ENCODE peak calls at places on chromosomes 2 and 18, in four cellular contexts. One of them, this sample, is unnamed.

GRCh38 chr2:220913384-220913783 is 658.7 kb downstream of the EPHA4 start:
- DNase-seq in K562: no peak
- DNase-seq in H1: no peak
- DNase-seq in HepG2: no peak
- DNase-seq in this sample: no peak

GRCh38 chr2:9140570-9141378 is 65.8 kb upstream of the ASAP2 start:
- DNase-seq in K562: no peak
- DNase-seq in H1: no peak
- DNase-seq in HepG2: no peak
- DNase-seq in this sample: no peak

GRCh38 chr18:22559414-22560282 is 141.9 kb upstream of the CTAGE1 start:
- DNase-seq in K562: peak
- DNase-seq in H1: no peak
- DNase-seq in HepG2: peak
- DNase-seq in this sample: peak

GRCh38 chr2:121160366-121160765 is 124.6 kb downstream of the TFCP2L1 start:
- DNase-seq in K562: no peak
- DNase-seq in H1: no peak
- DNase-seq in HepG2: no peak
- DNase-seq in this sample: no peak

GRCh38 chr2:88331239-88331638 is 121.3 kb downstream of the FOXI3 start:
- DNase-seq in K562: no peak
- DNase-seq in H1: no peak
- DNase-seq in HepG2: no peak
- DNase-seq in this sample: no peak

GRCh38 chr18:74963820-74964446 is 245.0 kb downstream of the PTGR3 start:
- DNase-seq in K562: peak
- DNase-seq in H1: peak
- DNase-seq in HepG2: peak
- DNase-seq in this sample: no peak

GRCh38 chr2:96945011-96945410 is 41.4 kb downstream of the FAM178B start:
- DNase-seq in K562: no peak
- DNase-seq in H1: no peak
- DNase-seq in HepG2: no peak
- DNase-seq in this sample: no peak

GRCh38 chr18:70464343-70465114 is 175.7 kb downstream of the SOCS6 start:
- DNase-seq in K562: peak
- DNase-seq in H1: peak
- DNase-seq in HepG2: peak
- DNase-seq in this sample: peak

GRCh38 chr2:1830936-1831616 is 86.8 kb upstream of the PXDN start:
- DNase-seq in K562: no peak
- DNase-seq in H1: no peak
- DNase-seq in HepG2: no peak
- DNase-seq in this sample: no peak

GRCh38 chr18:58989184-58989759 is 124.6 kb downstream of the ZNF532 start:
- DNase-seq in K562: no peak
- DNase-seq in H1: no peak
- DNase-seq in HepG2: no peak
- DNase-seq in this sample: no peak

GRCh38 chr2:188303363-188304031 is 11.8 kb downstream of the GULP1 start:
- DNase-seq in K562: no peak
- DNase-seq in H1: peak
- DNase-seq in HepG2: no peak
- DNase-seq in this sample: no peak

GRCh38 chr2:157849591-157849990 is 26.5 kb downstream of the ACVR1 start:
- DNase-seq in K562: no peak
- DNase-seq in H1: no peak
- DNase-seq in HepG2: no peak
- DNase-seq in this sample: peak

GRCh38 chr2:168593713-168594112 is 137.6 kb downstream of the CERS6 start:
- DNase-seq in K562: no peak
- DNase-seq in H1: no peak
- DNase-seq in HepG2: no peak
- DNase-seq in this sample: no peak

GRCh38 chr2:62149708-62150107 is 46.2 kb upstream of the B3GNT2 start:
- DNase-seq in K562: peak
- DNase-seq in H1: no peak
- DNase-seq in HepG2: no peak
- DNase-seq in this sample: peak

GRCh38 chr2:12456293-12457151 is 260.2 kb upstream of the TRIB2 start:
- DNase-seq in K562: peak
- DNase-seq in H1: no peak
- DNase-seq in HepG2: peak
- DNase-seq in this sample: peak

GRCh38 chr2:223894968-223895367 is 50.2 kb downstream of the WDFY1 start:
- DNase-seq in K562: no peak
- DNase-seq in H1: no peak
- DNase-seq in HepG2: peak
- DNase-seq in this sample: no peak

GRCh38 chr2:165837122-165837521 is 43.1 kb upstream of the GALNT3 start:
- DNase-seq in K562: no peak
- DNase-seq in H1: no peak
- DNase-seq in HepG2: no peak
- DNase-seq in this sample: peak

GRCh38 chr18:3380384-3380961 is 69.5 kb upstream of the TGIF1 start:
- DNase-seq in K562: no peak
- DNase-seq in H1: no peak
- DNase-seq in HepG2: no peak
- DNase-seq in this sample: peak

GRCh38 chr2:222179592-222179991 is 119.2 kb downstream of the PAX3 start:
- DNase-seq in K562: no peak
- DNase-seq in H1: no peak
- DNase-seq in HepG2: no peak
- DNase-seq in this sample: no peak

GRCh38 chr2:208595386-208596275 is 189.0 kb downstream of the PTH2R start:
- DNase-seq in K562: peak
- DNase-seq in H1: no peak
- DNase-seq in HepG2: no peak
- DNase-seq in this sample: peak

GRCh38 chr18:49045585-49045984 is 94.8 kb upstream of the SMAD7 start:
- DNase-seq in K562: no peak
- DNase-seq in H1: no peak
- DNase-seq in HepG2: no peak
- DNase-seq in this sample: no peak

GRCh38 chr2:183541766-183542165 is 417.5 kb downstream of the NUP35 start:
- DNase-seq in K562: no peak
- DNase-seq in H1: no peak
- DNase-seq in HepG2: no peak
- DNase-seq in this sample: no peak

GRCh38 chr2:57181315-57182038 is 865.1 kb upstream of the VRK2 start:
- DNase-seq in K562: no peak
- DNase-seq in H1: no peak
- DNase-seq in HepG2: no peak
- DNase-seq in this sample: no peak

GRCh38 chr18:3773303-3773702 is 323.3 kb downstream of the TGIF1 start:
- DNase-seq in K562: no peak
- DNase-seq in H1: no peak
- DNase-seq in HepG2: no peak
- DNase-seq in this sample: no peak

GRCh38 chr2:100006516-100006915 is 135.9 kb downstream of the AFF3 start:
- DNase-seq in K562: no peak
- DNase-seq in H1: no peak
- DNase-seq in HepG2: no peak
- DNase-seq in this sample: no peak

GRCh38 chr18:58991127-58991798 is 126.6 kb downstream of the ZNF532 start:
- DNase-seq in K562: no peak
- DNase-seq in H1: no peak
- DNase-seq in HepG2: no peak
- DNase-seq in this sample: no peak

GRCh38 chr2:151063271-151063670 is 198.4 kb downstream of the RBM43 start:
- DNase-seq in K562: no peak
- DNase-seq in H1: no peak
- DNase-seq in HepG2: no peak
- DNase-seq in this sample: no peak

GRCh38 chr2:43609304-43609883 is 13.6 kb upstream of the THADA start:
- DNase-seq in K562: peak
- DNase-seq in H1: no peak
- DNase-seq in HepG2: peak
- DNase-seq in this sample: peak

GRCh38 chr2:63791387-63791786 is 50.3 kb upstream of the UGP2 start:
- DNase-seq in K562: no peak
- DNase-seq in H1: no peak
- DNase-seq in HepG2: no peak
- DNase-seq in this sample: no peak
- TF ChIP-seq PHF8 in K562: no peak
- TF ChIP-seq PHF8 in H1: no peak
- TF ChIP-seq PHF8 in HepG2: no peak
- TF ChIP-seq PHF8 in this sample: no peak

GRCh38 chr2:231413921-231414476 is 18.5 kb downstream of the B3GNT7 start:
- DNase-seq in K562: no peak
- DNase-seq in H1: no peak
- DNase-seq in HepG2: peak
- DNase-seq in this sample: no peak
- TF ChIP-seq POLR2A in K562: no peak
- TF ChIP-seq POLR2A in H1: no peak
- TF ChIP-seq POLR2A in HepG2: no peak
- TF ChIP-seq POLR2A in this sample: no peak

DNA sequence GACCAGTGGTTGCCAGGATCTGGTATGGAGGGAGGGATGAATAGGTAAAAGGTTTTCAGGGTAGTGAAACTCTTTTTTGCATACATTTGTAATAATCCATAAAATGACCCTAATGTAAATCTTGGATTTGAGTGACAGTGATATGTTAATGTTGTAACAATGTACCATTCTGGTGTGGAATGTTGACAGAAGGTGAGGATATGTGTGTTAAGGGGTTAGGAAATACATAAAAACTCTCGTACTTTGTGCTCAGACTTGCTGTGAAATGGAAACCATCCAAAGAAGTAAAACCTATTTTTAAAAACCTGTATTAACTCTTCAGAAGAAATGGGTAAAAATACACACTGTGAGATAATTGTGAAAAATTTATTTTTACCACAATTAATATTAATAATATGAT is 66.2 kb downstream of the SYT4 start:
- DNase-seq in K562: no peak
- DNase-seq in H1: no peak
- DNase-seq in HepG2: no peak
- DNase-seq in this sample: no peak
- TF ChIP-seq PHF8 in K562: no peak
- TF ChIP-seq PHF8 in H1: no peak
- TF ChIP-seq PHF8 in HepG2: no peak
- TF ChIP-seq PHF8 in this sample: no peak

GRCh38 chr2:219252900-219253752 is at the start of gene TUBA4B:
- DNase-seq in K562: peak
- DNase-seq in H1: no peak
- DNase-seq in HepG2: no peak
- DNase-seq in this sample: peak

GRCh38 chr2:219252570-219252899 is 508 bp upstream of the TUBA4B start:
- DNase-seq in K562: peak
- DNase-seq in H1: no peak
- DNase-seq in HepG2: no peak
- DNase-seq in this sample: peak

GRCh38 chr2:219252084-219252483 is 959 bp upstream of the TUBA4B start:
- DNase-seq in K562: no peak
- DNase-seq in H1: no peak
- DNase-seq in HepG2: no peak
- DNase-seq in this sample: no peak

GRCh38 chr2:219254590-219255219 is 987 bp upstream of the TUBA4A start:
- DNase-seq in K562: no peak
- DNase-seq in H1: no peak
- DNase-seq in HepG2: no peak
- DNase-seq in this sample: no peak

GRCh38 chr2:219253753-219254589 is at the start of gene TUBA4A:
- DNase-seq in K562: peak
- DNase-seq in H1: no peak
- DNase-seq in HepG2: peak
- DNase-seq in this sample: peak
- TF ChIP-seq POLR2A in K562: peak
- TF ChIP-seq POLR2A in H1: peak
- TF ChIP-seq POLR2A in HepG2: peak
- TF ChIP-seq POLR2A in this sample: peak

GRCh38 chr2:172472441-172473051 is 45.2 kb downstream of the ITGA6 start:
- DNase-seq in K562: no peak
- DNase-seq in H1: no peak
- DNase-seq in HepG2: no peak
- DNase-seq in this sample: no peak

GRCh38 chr2:172467382-172467781 is 40.0 kb downstream of the ITGA6 start:
- DNase-seq in K562: peak
- DNase-seq in H1: no peak
- DNase-seq in HepG2: no peak
- DNase-seq in this sample: no peak

GRCh38 chr2:172478353-172478752 is 51.0 kb downstream of the ITGA6 start:
- DNase-seq in K562: no peak
- DNase-seq in H1: no peak
- DNase-seq in HepG2: no peak
- DNase-seq in this sample: no peak

GRCh38 chr2:172471168-172471567 is 43.8 kb downstream of the ITGA6 start:
- DNase-seq in K562: no peak
- DNase-seq in H1: no peak
- DNase-seq in HepG2: no peak
- DNase-seq in this sample: no peak

DNA sequence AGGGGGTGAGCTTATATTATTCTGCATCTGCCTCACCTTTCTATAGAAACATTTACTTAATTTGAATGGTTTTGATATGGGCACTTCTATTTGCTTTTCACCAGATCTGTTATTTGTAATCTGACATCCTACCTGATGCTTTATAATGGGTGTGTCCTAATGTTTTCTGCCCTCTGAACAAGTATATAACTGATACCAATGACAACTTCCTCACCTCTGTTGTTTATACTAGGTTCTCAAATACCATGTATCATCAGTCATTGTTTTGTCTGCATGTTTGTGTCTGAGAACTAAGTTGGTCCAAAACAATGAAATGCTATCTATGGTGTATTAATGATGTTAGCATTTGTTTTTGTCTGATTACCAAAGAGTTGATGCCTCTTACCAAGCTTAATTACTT is 45.8 kb downstream of the ITGA6 start:
- DNase-seq in K562: no peak
- DNase-seq in H1: no peak
- DNase-seq in HepG2: no peak
- DNase-seq in this sample: no peak
- TF ChIP-seq PHF8 in K562: no peak
- TF ChIP-seq PHF8 in H1: no peak
- TF ChIP-seq PHF8 in HepG2: no peak
- TF ChIP-seq PHF8 in this sample: no peak

GRCh38 chr18:48003426-48004349 is 73.2 kb upstream of the SMAD2 start:
- DNase-seq in K562: no peak
- DNase-seq in H1: no peak
- DNase-seq in HepG2: no peak
- DNase-seq in this sample: peak
- TF ChIP-seq POLR2A in K562: no peak
- TF ChIP-seq POLR2A in H1: no peak
- TF ChIP-seq POLR2A in HepG2: no peak
- TF ChIP-seq POLR2A in this sample: no peak

GRCh38 chr2:59301466-59302402 is 1060.6 kb upstream of the FANCL start:
- DNase-seq in K562: peak
- DNase-seq in H1: peak
- DNase-seq in HepG2: peak
- DNase-seq in this sample: peak
- TF ChIP-seq PHF8 in K562: no peak
- TF ChIP-seq PHF8 in H1: no peak
- TF ChIP-seq PHF8 in HepG2: no peak
- TF ChIP-seq PHF8 in this sample: no peak